ENCODE peak calls at places on chromosomes 6 and 20, in four cellular contexts. One of them, this sample, is unnamed.

GRCh38 chr6:4935486-4935885 is 68.4 kb downstream of the RPP40 start:
- DNase-seq in GM12878: no peak
- DNase-seq in K562: no peak
- DNase-seq in HepG2: no peak
- DNase-seq in this sample: no peak

GRCh38 chr6:111653434-111653833 is 47.8 kb upstream of the TRAF3IP2 start:
- DNase-seq in K562: no peak
- DNase-seq in HepG2: no peak
- DNase-seq in GM12878: no peak
- DNase-seq in this sample: no peak

GRCh38 chr20:3777726-3778629 is 3.3 kb downstream of the SPEF1 start:
- DNase-seq in GM12878: no peak
- DNase-seq in HepG2: no peak
- DNase-seq in K562: no peak
- DNase-seq in this sample: no peak

GRCh38 chr6:36594816-36595167 is 630 bp downstream of the SRSF3 start:
- DNase-seq in HepG2: no peak
- DNase-seq in GM12878: no peak
- DNase-seq in K562: no peak
- DNase-seq in this sample: no peak

GRCh38 chr6:139926711-139927110 is 552.3 kb upstream of the CITED2 start:
- DNase-seq in GM12878: no peak
- DNase-seq in HepG2: no peak
- DNase-seq in K562: no peak
- DNase-seq in this sample: no peak

GRCh38 chr6:154872605-154873004 is 122.5 kb upstream of the TIAM2 start:
- DNase-seq in K562: no peak
- DNase-seq in GM12878: no peak
- DNase-seq in HepG2: no peak
- DNase-seq in this sample: no peak

GRCh38 chr6:36373368-36374009 is 14.0 kb downstream of the ETV7 start:
- DNase-seq in HepG2: no peak
- DNase-seq in GM12878: no peak
- DNase-seq in K562: no peak
- DNase-seq in this sample: no peak

GRCh38 chr6:19434065-19434464 is 403.1 kb upstream of the ID4 start:
- DNase-seq in GM12878: no peak
- DNase-seq in K562: no peak
- DNase-seq in HepG2: no peak
- DNase-seq in this sample: no peak

GRCh38 chr6:48476257-48476656 is 365.3 kb upstream of the PTCHD4 start:
- DNase-seq in HepG2: peak; percentile 32
- DNase-seq in GM12878: no peak
- DNase-seq in K562: no peak
- DNase-seq in this sample: no peak

GRCh38 chr6:122800906-122801305 is 11.8 kb downstream of the SMPDL3A start:
- DNase-seq in GM12878: no peak
- DNase-seq in HepG2: no peak
- DNase-seq in K562: no peak
- DNase-seq in this sample: no peak

GRCh38 chr6:132131777-132132176 is 180.6 kb upstream of the CCN2 start:
- DNase-seq in HepG2: peak; percentile 61
- DNase-seq in GM12878: no peak
- DNase-seq in K562: no peak
- DNase-seq in this sample: peak; percentile 37

GRCh38 chr6:128719786-128720185 is 163.2 kb upstream of the LAMA2 start:
- DNase-seq in GM12878: no peak
- DNase-seq in HepG2: no peak
- DNase-seq in K562: no peak
- DNase-seq in this sample: no peak

GRCh38 chr20:10795286-10796026 is 121.7 kb upstream of the JAG1 start:
- DNase-seq in K562: no peak
- DNase-seq in HepG2: no peak
- DNase-seq in GM12878: no peak
- DNase-seq in this sample: no peak
- TF ChIP-seq SP1 in K562: no peak
- TF ChIP-seq SP1 in HepG2: no peak
- TF ChIP-seq SP1 in GM12878: no peak
- TF ChIP-seq SP1 in this sample: no peak

GRCh38 chr6:40205801-40206200 is 271.5 kb upstream of the MOCS1 start:
- DNase-seq in K562: no peak
- DNase-seq in GM12878: no peak
- DNase-seq in HepG2: no peak
- DNase-seq in this sample: no peak

GRCh38 chr6:40210628-40211056 is 276.4 kb upstream of the MOCS1 start:
- DNase-seq in HepG2: no peak
- DNase-seq in GM12878: no peak
- DNase-seq in K562: no peak
- DNase-seq in this sample: no peak

DNA sequence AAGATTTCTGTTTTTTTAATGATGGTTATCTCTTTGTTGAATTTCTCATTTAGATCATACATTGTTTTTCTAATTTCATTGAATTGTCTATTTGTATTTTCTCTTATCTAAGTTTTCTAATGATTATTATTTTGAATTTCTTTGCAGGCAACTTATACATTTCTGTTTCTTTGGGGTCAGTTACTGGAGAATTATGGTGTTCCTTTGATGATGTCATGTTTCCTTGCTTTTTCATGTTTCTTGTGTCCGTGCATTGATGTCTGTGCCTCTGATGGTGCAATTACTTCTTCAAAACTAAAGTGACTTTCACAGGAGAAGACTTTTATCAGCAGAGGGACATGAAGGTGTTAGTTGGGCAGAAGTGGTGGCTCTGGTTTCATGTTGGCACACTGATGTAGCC is 270.7 kb upstream of the MOCS1 start:
- DNase-seq in K562: no peak
- DNase-seq in HepG2: no peak
- DNase-seq in GM12878: no peak
- DNase-seq in this sample: no peak
- TF ChIP-seq FOXK2 in K562: no peak
- TF ChIP-seq FOXK2 in HepG2: no peak
- TF ChIP-seq FOXK2 in GM12878: no peak
- TF ChIP-seq FOXK2 in this sample: no peak

GRCh38 chr20:23419995-23420901 is 1.0 kb downstream of the NAPB start:
- DNase-seq in HepG2: peak; percentile 62
- DNase-seq in GM12878: no peak
- DNase-seq in K562: peak; percentile 54
- DNase-seq in this sample: peak; percentile 26
- TF ChIP-seq SP1 in HepG2: peak; percentile 31
- TF ChIP-seq SP1 in GM12878: no peak
- TF ChIP-seq SP1 in K562: no peak
- TF ChIP-seq SP1 in this sample: no peak

GRCh38 chr20:31861346-31862156 is 8.8 kb downstream of the DUSP15 start:
- DNase-seq in K562: peak; percentile 99
- DNase-seq in GM12878: no peak
- DNase-seq in HepG2: peak; percentile 59
- DNase-seq in this sample: peak; percentile 94

GRCh38 chr20:31859266-31859997 is 10.9 kb downstream of the DUSP15 start:
- DNase-seq in HepG2: no peak
- DNase-seq in K562: no peak
- DNase-seq in GM12878: no peak
- DNase-seq in this sample: no peak

GRCh38 chr20:31859998-31860380 is 10.3 kb downstream of the DUSP15 start:
- DNase-seq in GM12878: no peak
- DNase-seq in HepG2: no peak
- DNase-seq in K562: no peak
- DNase-seq in this sample: no peak

GRCh38 chr20:31862157-31862470 is 8.2 kb downstream of the DUSP15 start:
- DNase-seq in HepG2: no peak
- DNase-seq in K562: no peak
- DNase-seq in GM12878: no peak
- DNase-seq in this sample: no peak

DNA sequence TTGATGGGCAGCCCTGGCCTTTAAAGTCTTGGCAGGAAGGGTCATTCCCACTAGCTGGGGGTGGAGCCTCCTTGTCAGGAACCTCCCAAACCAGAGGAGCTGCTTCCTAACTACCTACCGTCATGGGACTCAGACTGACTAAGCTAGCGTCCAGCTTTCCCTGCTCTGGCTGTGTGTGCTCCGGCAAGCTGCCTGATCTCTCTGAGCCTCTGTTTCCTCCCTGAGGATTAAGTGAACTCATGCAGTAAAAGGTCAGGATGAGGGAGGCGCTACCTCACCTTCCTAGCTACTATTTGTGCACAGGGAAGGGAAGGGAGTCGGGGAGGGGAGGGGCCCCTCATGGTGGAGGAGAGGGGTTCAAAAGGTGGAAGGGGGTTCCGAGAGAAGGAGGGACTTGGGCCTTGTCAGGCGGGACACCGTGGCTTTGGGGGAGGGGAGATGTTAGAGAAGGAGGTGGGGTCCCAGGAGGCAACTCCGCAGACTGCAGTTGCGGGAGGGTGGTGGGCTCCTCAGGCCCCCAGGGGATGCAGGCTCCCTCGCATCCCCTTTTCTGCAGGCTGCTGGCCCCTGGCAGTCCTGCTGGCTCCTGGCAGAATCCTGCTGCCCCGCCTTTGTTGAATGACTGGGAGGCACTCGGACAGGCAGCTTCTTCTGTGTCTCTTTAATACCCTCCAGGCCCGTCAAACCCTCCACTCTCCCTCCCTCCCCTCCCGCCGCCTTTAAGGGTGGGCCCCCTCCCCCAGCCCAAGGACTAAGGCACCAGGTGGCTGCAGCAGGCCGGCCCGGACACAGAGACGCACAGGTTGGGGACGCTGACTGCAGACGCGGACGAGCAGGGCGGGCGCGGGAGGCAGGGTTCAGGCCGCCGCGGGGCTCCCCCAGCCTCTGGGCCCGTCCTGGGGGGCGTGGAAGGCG is 9.6 kb downstream of the DUSP15 start:
- DNase-seq in GM12878: no peak
- DNase-seq in HepG2: no peak
- DNase-seq in K562: peak; percentile 35
- DNase-seq in this sample: no peak
- TF ChIP-seq FOXK2 in GM12878: no peak
- TF ChIP-seq FOXK2 in HepG2: no peak
- TF ChIP-seq FOXK2 in K562: no peak
- TF ChIP-seq FOXK2 in this sample: no peak

GRCh38 chr20:12079490-12079889 is 161.8 kb downstream of the BTBD3 start:
- DNase-seq in GM12878: no peak
- DNase-seq in K562: no peak
- DNase-seq in HepG2: no peak
- DNase-seq in this sample: no peak
- TF ChIP-seq SP1 in GM12878: no peak
- TF ChIP-seq SP1 in K562: no peak
- TF ChIP-seq SP1 in HepG2: no peak
- TF ChIP-seq SP1 in this sample: no peak

DNA sequence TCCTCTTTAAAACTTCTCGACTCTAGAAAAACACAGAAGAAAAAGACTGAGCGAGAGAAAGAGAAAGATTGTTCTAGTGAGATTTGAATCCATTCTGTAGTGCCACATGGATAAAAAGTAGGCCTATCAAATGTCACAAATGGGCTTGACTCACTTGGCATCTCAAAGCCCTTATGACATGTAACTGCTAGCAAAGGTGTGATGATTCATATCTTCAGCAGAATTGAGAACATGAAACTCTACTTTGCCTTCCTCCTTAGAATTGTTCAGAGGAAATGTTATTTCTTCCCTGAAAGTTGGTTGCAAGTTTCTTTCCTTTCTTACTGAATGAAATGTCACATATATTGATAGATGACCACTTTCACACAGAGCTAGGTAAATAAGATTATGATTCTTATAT is 40.4 kb upstream of the DUSP22 start:
- DNase-seq in HepG2: no peak
- DNase-seq in K562: no peak
- DNase-seq in GM12878: peak; percentile 70
- DNase-seq in this sample: no peak
- TF ChIP-seq FOXK2 in HepG2: no peak
- TF ChIP-seq FOXK2 in K562: no peak
- TF ChIP-seq FOXK2 in GM12878: no peak
- TF ChIP-seq FOXK2 in this sample: no peak

This sample was measured in HEK293T.